ENCODE peak calls at places on chromosomes 16 and 17, in nine cellular contexts. K is endodermal cell; N is stimulated activated effector memory CD8-positive, alpha-beta T cell treated with anti-CD3 and anti-CD28 coated beads, Interleukin-12 subunit alpha, Interleukin-12 subunit beta, amount 100 ng/mL, for 72 hours; J is GM23338; C is fibroblast of the aortic adventitia; T is substantia nigra; R is AML-193; D is stimulated activated CD8-positive, alpha-beta memory T cell treated with anti-CD3 and anti-CD28 coated beads, Interleukin-15, amount 100 ng/mL, for 4 hours; B is A172. H is an unnamed sample.

GRCh38 chr17:48486557-48486956 is 44.3 kb downstream of the HOXB1 start:
- DNase-seq in N (no peak), R (no peak), K (peak; percentile 68), D (no peak), T (no peak), J (no peak), B (peak; percentile 98), C (peak; percentile 98), H (peak; percentile 98)

GRCh38 chr17:49572806-49573420 is 2.8 kb upstream of the NXPH3 start:
- DNase-seq in K (peak; percentile 46), N (no peak), T (no peak), C (no peak), R (no peak), J (no peak), B (no peak), D (no peak), H (no peak)

GRCh38 chr16:83336630-83337029 is 471.1 kb upstream of the HSBP1 start:
- DNase-seq in R (no peak), N (no peak), T (no peak), D (no peak), K (no peak), C (peak; percentile 50), J (no peak), B (peak; percentile 40), H (no peak)

GRCh38 chr17:64778367-64779290 is 116.5 kb upstream of the SMURF2 start:
- DNase-seq in B (no peak), K (peak; percentile 89), C (no peak), N (no peak), T (no peak), R (no peak), D (no peak), J (peak; percentile 69), H (no peak)

GRCh38 chr17:37643118-37643766 is at the start of gene DDX52:
- DNase-seq in T (peak; percentile 69), R (peak; percentile 93), B (peak; percentile 86), N (peak; percentile 74), D (peak; percentile 79), C (peak; percentile 88), K (peak; percentile 97), J (peak; percentile 93), H (peak; percentile 96)

GRCh38 chr16:64061621-64062020 is 1060.2 kb downstream of the CDH11 start:
- DNase-seq in R (no peak), T (no peak), C (no peak), D (no peak), B (no peak), N (no peak), K (no peak), J (no peak), H (no peak)

GRCh38 chr16:74034862-74035261 is 261.8 kb upstream of the PSMD7 start:
- DNase-seq in R (no peak), J (peak; percentile 76), N (no peak), K (no peak), B (peak; percentile 8), T (no peak), D (no peak), C (peak; percentile 0), H (peak; percentile 21)

GRCh38 chr16:55703003-55704001 is 47.5 kb downstream of the SLC6A2 start:
- DNase-seq in T (no peak), J (peak; percentile 82), D (no peak), K (peak; percentile 51), B (peak; percentile 55), R (peak; percentile 47), N (no peak), C (peak; percentile 87), H (peak; percentile 66)

GRCh38 chr16:47037746-47038458 is 64.4 kb upstream of the DNAJA2 start:
- DNase-seq in N (peak; percentile 97), T (peak; percentile 56), R (peak; percentile 64), C (peak; percentile 66), J (peak; percentile 88), B (peak; percentile 69), K (peak; percentile 95), D (peak; percentile 73), H (peak; percentile 88)

GRCh38 chr17:73787721-73788051 is 143.4 kb upstream of the SDK2 start:
- DNase-seq in K (peak; percentile 49), C (no peak), T (no peak), N (no peak), J (no peak), B (no peak), R (no peak), D (no peak), H (no peak)

GRCh38 chr16:30896203-30896889 is at the start of gene CTF1:
- DNase-seq in C (peak; percentile 85), R (no peak), D (no peak), T (peak; percentile 53), K (peak; percentile 93), B (peak; percentile 83), J (peak; percentile 85), N (no peak), H (peak; percentile 92)